ENCODE peak calls at places on chromosomes 1 and 21, in six cellular contexts. S, F, M, N, R and T are unnamed samples.

GRCh38 chr1:14724697-14725096 is 126.2 kb downstream of the KAZN start:
- DNase-seq in S (no peak), F (no peak), M (no peak), N (no peak), R (no peak), T (no peak)

GRCh38 chr1:164382384-164382783 is 176.6 kb upstream of the PBX1 start:
- DNase-seq in S (no peak), F (no peak), M (no peak), N (peak), R (no peak), T (no peak)

GRCh38 chr1:93036672-93037071 is 42.4 kb upstream of the MTF2 start:
- DNase-seq in S (no peak), F (no peak), M (no peak), N (no peak), R (no peak), T (no peak)

GRCh38 chr1:58932820-58933598 is 149.2 kb upstream of the JUN start:
- DNase-seq in S (no peak), F (peak), M (no peak), N (peak), R (peak), T (peak)

GRCh38 chr21:38228115-38228514 is 28.7 kb upstream of the KCNJ15 start:
- DNase-seq in S (no peak), F (no peak), M (no peak), N (peak), R (no peak), T (no peak)

GRCh38 chr1:6354659-6355317 is 38.8 kb downstream of the ACOT7 start:
- DNase-seq in S (no peak), F (no peak), M (no peak), N (no peak), R (no peak), T (no peak)

GRCh38 chr1:155962599-155963211 is 15.6 kb downstream of the ARHGEF2 start:
- DNase-seq in S (peak), F (peak), M (no peak), N (no peak), R (no peak), T (no peak)

GRCh38 chr1:154419620-154420020 is 14.5 kb downstream of the IL6R start:
- DNase-seq in S (peak), F (peak), M (no peak), N (peak), R (no peak), T (peak)

GRCh38 chr1:42739753-42740700 is at the start of gene CLDN19:
- DNase-seq in S (no peak), F (no peak), M (no peak), N (no peak), R (no peak), T (no peak)

GRCh38 chr1:236491469-236492136 is 32.2 kb upstream of the LGALS8 start:
- DNase-seq in S (no peak), F (no peak), M (no peak), N (no peak), R (no peak), T (no peak)

GRCh38 chr1:115429884-115430283 is 91.8 kb upstream of the NGF start:
- DNase-seq in S (no peak), F (no peak), M (no peak), N (no peak), R (no peak), T (peak)

GRCh38 chr1:29677028-29678024 is 441.0 kb downstream of the PTPRU start:
- DNase-seq in S (no peak), F (no peak), M (no peak), N (no peak), R (no peak), T (no peak)

GRCh38 chr1:154493276-154493675 is 8.7 kb upstream of the TDRD10 start:
- DNase-seq in S (no peak), F (no peak), M (no peak), N (no peak), R (no peak), T (no peak)

GRCh38 chr1:114021665-114022099 is 42.4 kb downstream of the OLFML3 start:
- DNase-seq in S (no peak), F (peak), M (no peak), N (peak), R (no peak), T (no peak)